ENCODE peak calls at places on chromosomes 3 and 15, in seven cellular contexts. B, Q, Z, U, L, M and E are unnamed samples.

GRCh38 chr3:133453383-133453782 is 53.5 kb downstream of the BFSP2 start:
- DNase-seq in B (no peak), L (no peak), U (no peak), Q (no peak), Z (no peak), M (no peak), E (no peak)

GRCh38 chr3:20141841-20142240 is 44.2 kb downstream of the SGO1 start:
- DNase-seq in Z (peak), U (no peak), Q (no peak), B (no peak), M (peak), L (no peak), E (no peak)

GRCh38 chr15:71048913-71049675 is 66.2 kb upstream of the THSD4 start:
- DNase-seq in U (no peak), M (peak), L (no peak), Q (no peak), B (no peak), Z (no peak), E (no peak)

GRCh38 chr15:31296304-31297220 is 30.1 kb upstream of the KLF13 start:
- DNase-seq in Z (no peak), L (no peak), M (no peak), B (no peak), Q (no peak), U (peak), E (peak)

GRCh38 chr3:157154563-157155333 is 5.2 kb downstream of the CCNL1 start:
- DNase-seq in Z (no peak), L (no peak), M (no peak), Q (no peak), U (no peak), B (no peak), E (no peak)

GRCh38 chr3:115615451-115615850 is 7.9 kb upstream of the GAP43 start:
- DNase-seq in Q (no peak), U (no peak), M (no peak), L (no peak), Z (no peak), B (no peak), E (no peak)

GRCh38 chr3:127628788-127629456 is at the start of gene PODXL2:
- DNase-seq in M (peak), B (peak), U (peak), L (no peak), Q (no peak), Z (peak), E (peak)

GRCh38 chr15:40280260-40281056 is 2.4 kb downstream of the ANKRD63 start:
- DNase-seq in L (no peak), M (no peak), B (no peak), Z (peak), Q (no peak), U (no peak), E (no peak)

GRCh38 chr15:29736745-29737023 is 85.6 kb downstream of the TJP1 start:
- DNase-seq in M (no peak), L (no peak), U (no peak), Q (no peak), Z (peak), B (no peak), E (no peak)

GRCh38 chr3:146337991-146338390 is 87.1 kb upstream of the PLSCR4 start:
- DNase-seq in Q (no peak), Z (no peak), B (no peak), U (no peak), L (no peak), M (no peak), E (no peak)

GRCh38 chr3:69370945-69371301 is 15.0 kb downstream of the FRMD4B start:
- DNase-seq in U (no peak), Z (peak), Q (no peak), M (no peak), L (no peak), B (no peak), E (no peak)

GRCh38 chr15:66706225-66706732 is 4.2 kb downstream of the SMAD6 start:
- DNase-seq in U (no peak), Z (peak), Q (no peak), B (no peak), L (no peak), M (peak), E (no peak)

GRCh38 chr3:188539631-188540194 is 385.8 kb downstream of the LPP start:
- DNase-seq in Q (peak), Z (no peak), U (no peak), L (no peak), B (no peak), M (no peak), E (no peak)